ENCODE peak calls at places on chromosomes 4 and X, in six cellular contexts. N, W, Y, U, X and D are unnamed samples. For H3K4me1, the result is how much of the 10 kb centered on the place peaks cover.

GRCh38 chr4:123593655-123594054 is 197.1 kb downstream of the SPRY1 start:
- DNase-seq in N (no peak), W (no peak), Y (no peak), U (no peak), X (no peak), D (no peak)

GRCh38 chr4:177016541-177017141 is 223.9 kb upstream of the VEGFC start:
- DNase-seq in N (no peak), W (no peak), Y (no peak), U (no peak), X (no peak), D (no peak)

GRCh38 chr4:102344955-102345794 is at the start of gene SLC39A8:
- DNase-seq in N (peak), W (peak), Y (peak), U (no peak), X (no peak), D (peak)

GRCh38 chr4:149980941-149981340 is 97.3 kb upstream of the DCLK2 start:
- DNase-seq in N (peak), W (no peak), Y (no peak), U (no peak), X (peak), D (peak)

GRCh38 chr4:155615054-155615887 is 51.4 kb upstream of the GUCY1A1 start:
- DNase-seq in N (no peak), W (no peak), Y (no peak), U (no peak), X (no peak), D (no peak)

GRCh38 chr4:100635899-100636298 is 118.1 kb upstream of the EMCN start:
- DNase-seq in N (no peak), W (no peak), Y (no peak), U (no peak), X (no peak), D (no peak)

GRCh38 chrX:73262991-73263390 is 48.3 kb upstream of the NAP1L2 start:
- DNase-seq in N (no peak), W (no peak), Y (no peak), U (no peak), X (no peak), D (no peak)

GRCh38 chrX:150092549-150092948 is 154.3 kb upstream of the EOLA2 start:
- DNase-seq in N (no peak), W (no peak), Y (no peak), U (no peak), X (no peak), D (no peak)

GRCh38 chr4:41632481-41633073 is 94.6 kb downstream of the LIMCH1 start:
- DNase-seq in N (no peak), W (no peak), Y (no peak), U (no peak), X (no peak), D (no peak)

DNA sequence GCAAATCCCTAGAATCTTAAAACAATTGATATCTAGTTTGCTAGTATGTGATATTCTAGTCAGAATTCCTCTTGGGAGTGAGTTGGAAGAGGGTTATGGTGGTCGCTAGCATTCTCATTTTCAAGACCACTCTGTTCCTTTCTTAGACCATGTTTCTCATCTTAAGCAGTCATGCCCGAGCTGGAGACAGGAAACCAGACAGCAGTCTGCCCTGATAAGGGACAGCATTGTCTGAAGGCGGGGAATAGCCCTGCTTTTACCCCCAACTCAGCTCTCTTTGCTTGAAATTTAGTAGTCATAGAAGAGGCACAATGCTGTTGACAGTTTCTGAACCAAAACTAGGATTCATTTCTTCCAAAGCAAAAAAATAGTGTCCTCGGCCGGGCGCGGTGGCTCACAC is 5.2 kb downstream of the KLF3 start:
- DNase-seq in N (no peak), W (no peak), Y (no peak), U (no peak), X (no peak), D (no peak)
- H3K4me1 ChIP-seq in N (half or more), W (half or more), Y (under half), U (half or more), X (under half), D (half or more)

GRCh38 chr4:52578951-52579350 is 80.2 kb downstream of the USP46 start:
- DNase-seq in N (no peak), W (no peak), Y (no peak), U (no peak), X (no peak), D (no peak)

GRCh38 chr4:52575406-52575805 is 83.7 kb downstream of the USP46 start:
- DNase-seq in N (no peak), W (no peak), Y (no peak), U (no peak), X (no peak), D (no peak)

GRCh38 chr4:52574036-52574435 is 85.1 kb downstream of the USP46 start:
- DNase-seq in N (no peak), W (no peak), Y (no peak), U (no peak), X (no peak), D (no peak)

GRCh38 chr4:52577285-52577968 is 81.7 kb downstream of the USP46 start:
- DNase-seq in N (no peak), W (no peak), Y (no peak), U (no peak), X (no peak), D (no peak)

DNA sequence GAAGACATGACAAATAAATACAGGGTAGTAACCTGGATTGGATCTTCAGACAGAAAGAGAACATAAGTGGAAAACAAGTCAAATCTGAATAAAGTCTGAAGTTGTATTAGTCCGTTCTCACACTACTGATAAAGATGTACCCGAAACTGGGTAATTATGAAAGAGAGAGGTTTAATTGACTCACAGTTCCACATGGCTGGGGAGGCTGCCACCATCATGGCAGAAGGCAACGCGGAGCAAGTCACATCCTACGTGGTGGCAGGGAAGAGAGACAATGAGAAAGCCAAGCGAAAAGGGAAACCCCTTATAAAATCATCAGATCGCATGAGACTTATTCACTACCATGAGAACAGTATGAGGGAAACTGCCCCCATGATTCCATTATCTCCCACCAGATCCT is 82.8 kb downstream of the USP46 start:
- DNase-seq in N (no peak), W (no peak), Y (no peak), U (no peak), X (no peak), D (no peak)
- H3K4me1 ChIP-seq in N (under half), W (under half), Y (under half), U (under half), X (under half), D (under half)

DNA sequence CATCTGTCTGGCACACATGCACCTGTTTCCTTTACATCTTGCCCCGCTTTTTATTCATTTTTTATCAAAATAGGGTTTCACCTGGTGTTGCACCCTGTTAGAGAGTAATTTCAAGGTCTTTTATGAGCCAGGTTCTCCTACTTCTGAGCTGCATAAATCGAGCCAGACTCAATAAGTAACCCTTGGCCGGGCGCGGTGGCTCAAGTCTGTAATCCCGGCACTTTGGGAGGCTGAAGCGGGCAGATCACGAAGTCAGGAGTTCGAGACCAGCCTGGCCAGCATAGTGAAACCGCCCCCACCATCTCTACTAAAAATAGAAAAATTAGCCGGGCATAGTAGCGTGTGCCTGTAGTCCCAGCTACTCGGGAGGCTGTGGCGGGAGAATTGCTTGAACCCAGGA is 1.0 kb upstream of the PPP2R3B start:
- DNase-seq in N (peak), W (no peak), Y (no peak), U (no peak), X (no peak), D (no peak)
- H3K4me1 ChIP-seq in N (under half), W (under half), Y (under half), U (under half), X (under half), D (under half)

DNA sequence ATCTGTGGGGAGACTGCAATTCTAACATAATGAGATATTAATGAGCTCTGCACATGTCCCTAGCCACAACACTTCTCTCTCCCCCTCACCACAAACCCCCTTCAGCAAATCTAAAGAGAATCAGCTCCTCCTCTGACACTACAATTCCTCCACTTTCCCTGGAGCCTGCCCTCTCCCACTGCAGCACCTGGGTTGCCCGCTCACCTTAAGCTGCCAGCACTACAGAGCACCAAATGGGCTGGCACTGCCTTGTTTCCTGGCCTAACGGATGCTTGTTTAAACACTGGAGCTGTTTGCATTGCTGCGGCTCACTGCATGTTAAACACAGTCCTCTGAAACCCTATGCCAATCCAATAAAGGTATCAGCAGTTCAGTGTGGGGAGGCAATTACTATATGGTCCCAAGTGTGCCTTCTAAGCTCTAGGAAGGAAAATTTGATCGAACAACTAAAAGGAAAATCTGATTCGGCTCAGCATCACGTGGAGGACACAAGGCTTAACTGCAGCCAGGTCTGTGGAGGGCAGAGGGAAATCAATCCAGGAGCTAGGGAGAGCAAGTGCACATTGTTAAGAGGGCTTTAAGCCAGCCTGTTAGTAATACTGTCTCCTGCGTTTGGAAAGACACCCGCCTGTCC is 232.3 kb downstream of the MAML3 start:
- DNase-seq in N (peak), W (no peak), Y (peak), U (no peak), X (no peak), D (no peak)
- H3K4me1 ChIP-seq in N (under half), W (under half), Y (under half), U (under half), X (under half), D (under half)

DNA sequence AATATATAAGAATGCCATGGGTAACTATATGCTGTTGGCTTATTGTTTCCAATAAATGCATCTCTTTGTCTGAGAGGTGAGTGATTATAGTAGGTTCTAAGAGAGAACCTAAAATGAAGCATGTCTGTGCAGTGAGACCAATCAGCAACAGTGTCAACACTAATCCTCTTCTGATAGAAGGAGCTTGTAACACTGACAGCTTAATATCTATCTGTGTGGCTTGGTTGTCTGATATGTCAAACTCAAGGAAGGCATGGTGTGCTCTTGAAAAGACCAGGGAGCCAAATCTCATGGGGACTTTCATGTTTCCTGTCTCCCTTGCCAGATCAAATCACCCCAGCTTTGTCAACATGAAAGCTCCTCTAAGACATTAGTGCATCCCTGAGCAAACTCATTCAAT is 95.5 kb downstream of the ANOS1 start:
- DNase-seq in N (no peak), W (no peak), Y (no peak), U (no peak), X (no peak), D (no peak)
- H3K4me1 ChIP-seq in N (under half), W (under half), Y (under half), U (under half), X (under half), D (under half)